ENCODE peak calls at places on chromosomes 1 and 21, in seven cellular contexts. Y is left ventricle myocardium inferior, D is fibroblast of lung, F is K562, J is heart left ventricle, Q is body of pancreas, E is GM13976. I is an unnamed sample.
A peak's percentile ranks its signal among the peaks of the same experiment; 100 is the strongest.

GRCh38 chr1:111204211-111204883 is 3.9 kb upstream of the DENND2D start:
- DNase-seq in F (no peak), E (peak; percentile 79), J (peak; percentile 55), Y (peak; percentile 35), D (no peak), Q (peak; percentile 75), I (no peak)

GRCh38 chr1:238252033-238252802 is 361.5 kb upstream of the ZP4 start:
- DNase-seq in Y (peak; percentile 41), E (peak; percentile 40), F (peak; percentile 27), Q (peak; percentile 70), D (peak; percentile 39), J (no peak), I (peak; percentile 34)

GRCh38 chr1:21935393-21935804 is 1.7 kb downstream of the HSPG2 start:
- DNase-seq in Y (no peak), F (no peak), J (no peak), D (no peak), E (no peak), Q (no peak), I (no peak)

GRCh38 chr1:198179556-198179981 is 22.8 kb downstream of the NEK7 start:
- DNase-seq in D (peak; percentile 73), E (no peak), Q (no peak), J (no peak), F (no peak), Y (no peak), I (no peak)

GRCh38 chr21:41958886-41959563 is 5.2 kb upstream of the C2CD2 start:
- DNase-seq in D (no peak), Y (no peak), Q (no peak), E (peak; percentile 24), F (no peak), J (no peak), I (no peak)

GRCh38 chr1:96524100-96524499 is 197.5 kb upstream of the PTBP2 start:
- DNase-seq in F (no peak), J (no peak), Q (no peak), D (no peak), Y (no peak), E (no peak), I (no peak)

GRCh38 chr1:26961826-26962225 is 1.6 kb upstream of the KDF1 start:
- DNase-seq in E (no peak), J (no peak), D (peak; percentile 98), F (no peak), Q (no peak), Y (no peak), I (no peak)

GRCh38 chr1:154550070-154550469 is 8.4 kb downstream of the UBE2Q1 start:
- DNase-seq in D (no peak), J (no peak), E (no peak), Y (no peak), Q (no peak), F (no peak), I (no peak)

GRCh38 chr1:84862810-84863251 is 30.2 kb downstream of the LPAR3 start:
- DNase-seq in Y (no peak), Q (no peak), D (no peak), F (no peak), J (no peak), E (peak; percentile 64), I (no peak)

GRCh38 chr1:33637846-33638440 is 165.5 kb downstream of the ZSCAN20 start:
- DNase-seq in Y (no peak), E (no peak), J (no peak), Q (no peak), F (no peak), D (no peak), I (no peak)

GRCh38 chr1:2451744-2452582 is 24.1 kb upstream of the PLCH2 start:
- DNase-seq in E (no peak), Q (no peak), Y (no peak), F (no peak), J (no peak), D (peak; percentile 58), I (no peak)

GRCh38 chr1:180907313-180908055 is 5.2 kb upstream of the KIAA1614 start:
- DNase-seq in Q (no peak), F (no peak), J (no peak), Y (no peak), D (no peak), E (no peak), I (no peak)

GRCh38 chr1:230151924-230152468 is 85.0 kb downstream of the GALNT2 start:
- DNase-seq in Y (no peak), F (no peak), D (no peak), J (no peak), E (no peak), Q (no peak), I (no peak)

GRCh38 chr1:65009176-65009575 is 42.8 kb upstream of the JAK1 start:
- DNase-seq in J (no peak), Y (no peak), E (no peak), Q (no peak), D (no peak), F (no peak), I (no peak)

GRCh38 chr1:56258395-56258794 is 321.0 kb downstream of the PLPP3 start:
- DNase-seq in F (no peak), D (no peak), Q (no peak), E (no peak), Y (no peak), J (no peak), I (no peak)

GRCh38 chr1:13901597-13901996 is 201.6 kb downstream of the PRDM2 start:
- DNase-seq in F (no peak), Q (no peak), J (no peak), E (no peak), Y (no peak), D (no peak), I (no peak)

GRCh38 chr1:35448344-35448801 is 108.8 kb downstream of the KIAA0319L start:
- DNase-seq in Y (no peak), F (no peak), E (no peak), J (no peak), Q (peak; percentile 79), D (peak; percentile 99), I (no peak)

GRCh38 chr21:45496968-45497845 is 45.0 kb downstream of the SLC19A1 start:
- DNase-seq in Y (peak; percentile 15), Q (peak; percentile 9), E (no peak), F (no peak), J (peak; percentile 18), D (no peak), I (no peak)

GRCh38 chr1:53207726-53208125 is 11.1 kb downstream of the CPT2 start:
- DNase-seq in Q (no peak), J (no peak), Y (no peak), F (no peak), E (no peak), D (no peak), I (no peak)

GRCh38 chr1:169126335-169126734 is 19.8 kb downstream of the ATP1B1 start:
- DNase-seq in D (no peak), Y (no peak), F (no peak), E (no peak), J (no peak), Q (no peak), I (no peak)

GRCh38 chr21:35738342-35738961 is 321.9 kb downstream of the SETD4 start:
- DNase-seq in F (no peak), J (peak; percentile 45), Q (peak; percentile 42), E (no peak), D (no peak), Y (no peak), I (no peak)

GRCh38 chr1:99600782-99601181 is 45.1 kb upstream of the PALMD start:
- DNase-seq in Q (no peak), E (no peak), Y (no peak), J (no peak), F (peak; percentile 21), D (no peak), I (no peak)

GRCh38 chr21:38256599-38257302 is at the start of gene KCNJ15:
- DNase-seq in F (no peak), E (no peak), D (no peak), Q (no peak), J (no peak), Y (no peak), I (no peak)

GRCh38 chr1:77906146-77906545 is 17.7 kb downstream of the NEXN start:
- DNase-seq in Q (no peak), Y (no peak), E (no peak), D (no peak), J (no peak), F (no peak), I (no peak)

GRCh38 chr1:77899647-77900320 is 11.4 kb downstream of the NEXN start:
- DNase-seq in Y (no peak), J (no peak), E (no peak), D (peak; percentile 51), F (no peak), Q (no peak), I (no peak)

GRCh38 chr1:77905603-77906002 is 17.2 kb downstream of the NEXN start:
- DNase-seq in F (no peak), J (no peak), Y (no peak), Q (no peak), D (no peak), E (no peak), I (no peak)

GRCh38 chr1:77906624-77907023 is 18.2 kb downstream of the NEXN start:
- DNase-seq in E (no peak), Y (no peak), F (no peak), Q (no peak), J (no peak), D (no peak), I (no peak)

GRCh38 chr1:77900687-77901293 is 12.4 kb downstream of the NEXN start:
- DNase-seq in J (peak; percentile 15), E (peak; percentile 38), Q (peak; percentile 37), F (peak; percentile 60), Y (no peak), D (peak; percentile 75), I (no peak)
- TF ChIP-seq CTCF in J (peak; percentile 59), E (peak; percentile 62), Q (peak; percentile 61), F (peak; percentile 79), Y (peak; percentile 68), D (peak; percentile 75), I (peak; percentile 83)

DNA sequence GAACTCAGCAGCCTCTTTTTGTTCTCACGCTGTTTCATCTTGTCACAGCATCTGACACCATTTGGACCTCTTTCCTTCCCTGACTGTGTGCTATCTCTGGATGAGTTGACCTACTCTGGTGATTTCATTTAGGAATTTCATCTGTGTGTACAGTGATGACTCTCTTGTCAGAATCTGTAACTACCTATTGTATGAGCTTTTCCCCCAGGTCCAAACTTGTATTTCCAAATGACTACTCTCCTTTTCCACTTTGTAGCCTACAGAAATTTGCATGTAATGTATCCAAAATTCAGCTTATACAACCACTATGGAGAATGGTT is 58.9 kb upstream of the MACF1 start:
- DNase-seq in F (no peak), J (no peak), E (no peak), Y (no peak), Q (no peak), D (no peak), I (no peak)
- TF ChIP-seq CTCF in F (no peak), J (no peak), E (no peak), Y (no peak), Q (no peak), D (no peak), I (no peak)

GRCh38 chr21:31741116-31741515 is 9.2 kb upstream of the SCAF4 start:
- DNase-seq in F (no peak), Y (no peak), E (no peak), D (no peak), J (no peak), Q (no peak), I (no peak)

GRCh38 chr21:31743712-31744111 is 11.8 kb upstream of the SCAF4 start:
- DNase-seq in F (no peak), J (no peak), Q (no peak), E (no peak), Y (no peak), D (no peak), I (no peak)

GRCh38 chr21:31744162-31744800 is 12.4 kb upstream of the SCAF4 start:
- DNase-seq in Y (no peak), D (no peak), E (no peak), F (no peak), Q (no peak), J (no peak), I (no peak)
- TF ChIP-seq CTCF in Y (no peak), D (no peak), E (no peak), F (no peak), Q (no peak), J (no peak), I (no peak)

GRCh38 chr1:212108187-212108586 is 72.6 kb downstream of the DTL start:
- DNase-seq in J (no peak), Q (no peak), Y (no peak), E (no peak), F (no peak), D (no peak), I (no peak)
- TF ChIP-seq CTCF in J (no peak), Q (no peak), Y (no peak), E (no peak), F (no peak), D (no peak), I (no peak)